ENCODE peak calls at places on chromosome 22, in nine cellular contexts. S is glutamatergic neuron, E is foreskin fibroblast, V is astrocyte of the spinal cord, N is BJ, Z is bronchial epithelial cell, K is IMR-90, U is A549, R is AG10803. D is an unnamed sample.

GRCh38 chr22:44536411-44536810 is 38.4 kb upstream of the RTL6 start:
- DNase-seq in S (no peak), E (no peak), V (no peak), N (no peak), Z (no peak), K (no peak), U (no peak), R (no peak), D (no peak)

GRCh38 chr22:32080904-32081303 is 37.8 kb downstream of the SLC5A1 start:
- DNase-seq in S (no peak), E (peak; percentile 66), V (peak; percentile 48), N (no peak), Z (peak; percentile 61), K (peak; percentile 47), U (peak; percentile 39), R (peak; percentile 53), D (no peak)

GRCh38 chr22:30559889-30560288 is 13.3 kb upstream of the SEC14L6 start:
- DNase-seq in S (no peak), E (no peak), V (no peak), N (no peak), Z (no peak), K (no peak), U (no peak), R (no peak), D (no peak)

GRCh38 chr22:39872548-39872947 is 21.0 kb downstream of the ENTHD1 start:
- DNase-seq in S (no peak), E (no peak), V (no peak), N (no peak), Z (no peak), K (no peak), U (no peak), R (no peak), D (no peak)

GRCh38 chr22:49369726-49370717 is 457.7 kb downstream of the BRD1 start:
- DNase-seq in S (no peak), E (no peak), V (no peak), N (no peak), Z (no peak), K (no peak), U (no peak), R (no peak), D (no peak)

GRCh38 chr22:37485006-37485713 is 1.0 kb downstream of the MFNG start:
- DNase-seq in S (no peak), E (no peak), V (no peak), N (no peak), Z (no peak), K (no peak), U (no peak), R (no peak), D (no peak)

GRCh38 chr22:32721328-32722180 is 80.0 kb upstream of the TIMP3 start:
- DNase-seq in S (no peak), E (no peak), V (no peak), N (no peak), Z (no peak), K (no peak), U (no peak), R (no peak), D (no peak)

GRCh38 chr22:20774882-20775281 is 969 bp downstream of the SERPIND1 start:
- DNase-seq in S (no peak), E (no peak), V (no peak), N (no peak), Z (no peak), K (no peak), U (no peak), R (no peak), D (no peak)

GRCh38 chr22:19455033-19455432 is 7.5 kb upstream of the C22orf39 start:
- DNase-seq in S (no peak), E (no peak), V (no peak), N (no peak), Z (no peak), K (no peak), U (no peak), R (no peak), D (no peak)

GRCh38 chr22:19455585-19456370 is 8.3 kb upstream of the C22orf39 start:
- DNase-seq in S (no peak), E (peak; percentile 17), V (no peak), N (no peak), Z (no peak), K (peak; percentile 15), U (no peak), R (no peak), D (no peak)

GRCh38 chr22:19456541-19456940 is 9.0 kb upstream of the C22orf39 start:
- DNase-seq in S (no peak), E (no peak), V (no peak), N (no peak), Z (no peak), K (no peak), U (no peak), R (no peak), D (no peak)

GRCh38 chr22:19460036-19460435 is 12.5 kb upstream of the C22orf39 start:
- DNase-seq in S (no peak), E (no peak), V (no peak), N (no peak), Z (no peak), K (no peak), U (no peak), R (no peak), D (no peak)

DNA sequence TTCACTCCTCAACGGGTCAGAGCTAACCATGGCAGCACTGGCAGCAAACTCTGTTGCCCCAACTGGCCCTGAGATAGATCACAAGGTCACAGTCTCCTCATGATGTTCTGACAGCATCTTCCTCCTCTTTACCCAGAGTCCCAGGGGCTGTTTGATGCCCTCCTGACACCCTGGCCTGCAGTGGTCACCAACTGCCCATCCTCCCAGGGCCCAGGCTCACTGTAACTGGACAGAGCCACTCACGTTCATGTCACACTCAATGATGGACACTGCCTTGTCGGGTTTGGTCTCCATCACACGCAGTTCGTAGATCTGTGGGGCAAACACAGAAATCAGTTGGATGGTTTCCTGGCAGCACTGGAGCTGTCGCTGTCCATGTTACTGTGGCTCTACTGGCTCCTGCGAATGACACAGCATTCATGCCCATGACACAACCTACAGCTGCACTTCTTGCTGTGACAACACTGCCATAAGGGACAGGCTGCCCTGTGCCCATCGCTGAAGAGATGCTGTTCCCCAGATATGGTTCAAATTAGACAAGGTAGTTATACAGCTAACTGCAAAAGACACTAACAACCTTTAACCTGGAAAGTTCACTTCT is 10.4 kb upstream of the C22orf39 start:
- DNase-seq in S (no peak), E (no peak), V (no peak), N (no peak), Z (no peak), K (no peak), U (no peak), R (no peak), D (no peak)
- TF ChIP-seq CTCF in S (no peak), E (no peak), V (no peak), N (no peak), Z (no peak), K (no peak), U (no peak), R (no peak), D (no peak)

GRCh38 chr22:36419912-36420882 is 32.4 kb upstream of the MYH9 start:
- DNase-seq in S (no peak), E (peak; percentile 38), V (no peak), N (no peak), Z (no peak), K (no peak), U (no peak), R (peak; percentile 26), D (no peak)

GRCh38 chr22:36424901-36425579 is 37.3 kb upstream of the MYH9 start:
- DNase-seq in S (no peak), E (no peak), V (no peak), N (no peak), Z (no peak), K (no peak), U (no peak), R (no peak), D (no peak)

GRCh38 chr22:36425977-36426523 is 38.3 kb upstream of the MYH9 start:
- DNase-seq in S (peak; percentile 80), E (peak; percentile 61), V (no peak), N (no peak), Z (no peak), K (peak; percentile 53), U (no peak), R (no peak), D (no peak)

GRCh38 chr22:36422287-36423014 is 34.7 kb upstream of the MYH9 start:
- DNase-seq in S (no peak), E (no peak), V (no peak), N (no peak), Z (no peak), K (no peak), U (no peak), R (no peak), D (no peak)

GRCh38 chr22:36423461-36424404 is 36.0 kb upstream of the MYH9 start:
- DNase-seq in S (no peak), E (peak; percentile 64), V (no peak), N (no peak), Z (no peak), K (peak; percentile 86), U (no peak), R (peak; percentile 73), D (no peak)
- TF ChIP-seq CTCF in S (no peak), E (no peak), V (no peak), N (no peak), Z (no peak), K (no peak), U (no peak), R (no peak), D (no peak)

GRCh38 chr22:50698546-50698945 is 25.9 kb downstream of the SHANK3 start:
- DNase-seq in S (peak; percentile 52), E (no peak), V (no peak), N (no peak), Z (no peak), K (no peak), U (no peak), R (no peak), D (no peak)

GRCh38 chr22:50697667-50698506 is 25.3 kb downstream of the SHANK3 start:
- DNase-seq in S (peak; percentile 32), E (no peak), V (no peak), N (no peak), Z (no peak), K (no peak), U (no peak), R (no peak), D (no peak)

GRCh38 chr22:50696251-50696798 is 23.7 kb downstream of the SHANK3 start:
- DNase-seq in S (peak; percentile 14), E (no peak), V (no peak), N (no peak), Z (peak; percentile 28), K (no peak), U (no peak), R (no peak), D (no peak)

GRCh38 chr22:50695421-50696250 is 23.0 kb downstream of the SHANK3 start:
- DNase-seq in S (peak; percentile 10), E (no peak), V (no peak), N (no peak), Z (peak; percentile 23), K (no peak), U (no peak), R (no peak), D (no peak)

DNA sequence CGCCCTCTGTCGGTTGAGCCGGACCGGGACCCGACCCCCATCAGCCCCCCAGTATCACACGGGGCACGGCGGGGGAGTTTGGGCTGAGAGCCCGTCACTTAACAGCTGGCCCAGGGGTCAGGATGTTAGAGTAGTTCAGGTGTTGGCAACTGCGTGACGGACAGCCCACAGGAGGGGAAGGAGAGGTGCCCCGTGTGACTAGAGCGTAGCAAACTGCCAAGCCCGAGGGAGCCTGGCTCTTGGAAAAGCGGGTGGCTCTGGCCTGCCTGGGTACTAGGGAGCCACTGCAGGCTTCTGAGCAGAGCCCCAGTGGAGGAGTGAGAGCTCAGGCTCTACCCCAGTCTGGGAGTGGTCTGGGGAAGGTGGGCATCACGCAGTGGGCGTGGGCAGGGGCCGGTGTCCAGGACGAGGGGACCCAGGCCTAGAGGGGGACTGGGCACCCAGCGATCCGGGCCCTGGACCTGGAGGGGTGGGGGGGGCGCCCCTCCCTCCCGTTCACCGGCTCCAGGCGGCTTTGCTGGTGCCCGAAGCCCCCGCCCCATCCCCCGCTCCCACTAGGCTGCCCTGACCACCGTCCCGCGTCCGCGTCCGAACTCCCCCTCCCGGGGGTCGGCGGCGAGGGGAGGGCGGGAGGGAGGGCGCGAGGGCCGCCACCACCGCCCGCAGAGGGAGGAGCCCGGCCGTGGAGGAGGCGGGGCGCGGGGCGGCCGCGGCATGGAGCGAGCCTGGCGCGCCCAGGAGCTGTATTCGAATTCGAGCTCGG is 24.4 kb downstream of the SHANK3 start:
- DNase-seq in S (peak; percentile 62), E (peak; percentile 55), V (no peak), N (no peak), Z (no peak), K (no peak), U (peak; percentile 31), R (peak; percentile 11), D (peak; percentile 50)
- TF ChIP-seq CTCF in S (peak; percentile 34), E (peak; percentile 67), V (peak; percentile 71), N (peak; percentile 67), Z (peak; percentile 74), K (peak; percentile 52), U (no peak), R (peak; percentile 52), D (peak; percentile 24)

GRCh38 chr22:27603823-27604190 is 197.7 kb downstream of the MN1 start:
- DNase-seq in S (no peak), E (no peak), V (peak; percentile 57), N (no peak), Z (no peak), K (no peak), U (no peak), R (peak; percentile 15), D (no peak)
- TF ChIP-seq CTCF in S (no peak), E (no peak), V (peak; percentile 0), N (no peak), Z (no peak), K (no peak), U (no peak), R (no peak), D (no peak)